ENCODE peak calls at places on chromosomes 3 and 15, in nine cellular contexts. K is tibial nerve, D is GM12878, N is neural progenitor cell, U is heart left ventricle, T is psoas muscle, R is Caco-2, Q is ovary, P is fibroblast of lung. C is an unnamed sample.

GRCh38 chr3:72683068-72683467 is 165.2 kb downstream of the SHQ1 start:
- DNase-seq in T (no peak), P (no peak), D (peak; percentile 57), Q (no peak), U (no peak), N (peak; percentile 13), K (no peak), R (peak; percentile 14), C (no peak)

GRCh38 chr3:17602126-17602525 is 140.3 kb downstream of the TBC1D5 start:
- DNase-seq in N (no peak), P (no peak), U (no peak), K (no peak), R (no peak), Q (no peak), T (no peak), D (no peak), C (no peak)

GRCh38 chr3:59273976-59274375 is 224.2 kb upstream of the CFAP20DC start:
- DNase-seq in P (no peak), Q (no peak), D (no peak), T (no peak), R (no peak), N (no peak), K (no peak), U (no peak), C (no peak)

GRCh38 chr3:12193485-12194165 is 34.9 kb upstream of the TIMP4 start:
- DNase-seq in N (no peak), U (no peak), T (no peak), Q (no peak), R (no peak), D (peak; percentile 75), P (peak; percentile 100), K (peak; percentile 44), C (no peak)

GRCh38 chr15:67175643-67176071 is 78.8 kb downstream of the AAGAB start:
- DNase-seq in R (no peak), Q (peak; percentile 35), D (peak; percentile 8), P (peak; percentile 83), U (peak; percentile 64), T (peak; percentile 60), K (peak; percentile 63), N (no peak), C (no peak)

GRCh38 chr3:158261371-158261991 is 151.6 kb downstream of the RSRC1 start:
- DNase-seq in D (no peak), T (no peak), U (no peak), P (no peak), Q (no peak), K (no peak), N (peak; percentile 4), R (no peak), C (no peak)

GRCh38 chr15:84099181-84099580 is 136.4 kb upstream of the GOLGA6L4 start:
- DNase-seq in D (peak; percentile 55), P (no peak), R (no peak), K (peak; percentile 15), U (peak; percentile 67), T (peak; percentile 18), Q (no peak), N (no peak), C (no peak)

GRCh38 chr3:157819415-157819814 is 286.8 kb downstream of the SHOX2 start:
- DNase-seq in T (no peak), K (no peak), R (no peak), N (peak; percentile 15), D (no peak), U (no peak), Q (no peak), P (no peak), C (no peak)

GRCh38 chr3:69099576-69099975 is 14.8 kb downstream of the ARL6IP5 start:
- DNase-seq in P (no peak), T (no peak), R (no peak), Q (no peak), D (no peak), N (no peak), K (no peak), U (no peak), C (no peak)

GRCh38 chr3:69096299-69096698 is 11.6 kb downstream of the ARL6IP5 start:
- DNase-seq in U (no peak), Q (no peak), N (no peak), T (no peak), D (no peak), K (no peak), R (no peak), P (no peak), C (no peak)

GRCh38 chr3:69095636-69096035 is 10.9 kb downstream of the ARL6IP5 start:
- DNase-seq in D (no peak), U (no peak), N (no peak), Q (no peak), P (no peak), K (no peak), T (no peak), R (no peak), C (no peak)

GRCh38 chr3:69094467-69095205 is 9.9 kb downstream of the ARL6IP5 start:
- DNase-seq in R (no peak), U (no peak), Q (no peak), T (no peak), P (peak; percentile 44), D (no peak), K (no peak), N (no peak), C (no peak)

GRCh38 chr3:69097407-69098086 is 12.8 kb downstream of the ARL6IP5 start:
- DNase-seq in P (no peak), Q (no peak), D (no peak), N (no peak), U (no peak), T (no peak), K (no peak), R (no peak), C (no peak)
- H3K4me1 ChIP-seq in P (peaks cover 19% of the 10 kb centered on the region), Q (peaks cover 10% of the 10 kb centered on the region), D (peaks cover 33% of the 10 kb centered on the region), N (peaks cover 3% of the 10 kb centered on the region), U (peaks cover 85% of the 10 kb centered on the region), T (peaks cover 73% of the 10 kb centered on the region), K (no peaks in the 10 kb centered on the region), R (no peaks in the 10 kb centered on the region), C (peaks cover 1% of the 10 kb centered on the region)

DNA sequence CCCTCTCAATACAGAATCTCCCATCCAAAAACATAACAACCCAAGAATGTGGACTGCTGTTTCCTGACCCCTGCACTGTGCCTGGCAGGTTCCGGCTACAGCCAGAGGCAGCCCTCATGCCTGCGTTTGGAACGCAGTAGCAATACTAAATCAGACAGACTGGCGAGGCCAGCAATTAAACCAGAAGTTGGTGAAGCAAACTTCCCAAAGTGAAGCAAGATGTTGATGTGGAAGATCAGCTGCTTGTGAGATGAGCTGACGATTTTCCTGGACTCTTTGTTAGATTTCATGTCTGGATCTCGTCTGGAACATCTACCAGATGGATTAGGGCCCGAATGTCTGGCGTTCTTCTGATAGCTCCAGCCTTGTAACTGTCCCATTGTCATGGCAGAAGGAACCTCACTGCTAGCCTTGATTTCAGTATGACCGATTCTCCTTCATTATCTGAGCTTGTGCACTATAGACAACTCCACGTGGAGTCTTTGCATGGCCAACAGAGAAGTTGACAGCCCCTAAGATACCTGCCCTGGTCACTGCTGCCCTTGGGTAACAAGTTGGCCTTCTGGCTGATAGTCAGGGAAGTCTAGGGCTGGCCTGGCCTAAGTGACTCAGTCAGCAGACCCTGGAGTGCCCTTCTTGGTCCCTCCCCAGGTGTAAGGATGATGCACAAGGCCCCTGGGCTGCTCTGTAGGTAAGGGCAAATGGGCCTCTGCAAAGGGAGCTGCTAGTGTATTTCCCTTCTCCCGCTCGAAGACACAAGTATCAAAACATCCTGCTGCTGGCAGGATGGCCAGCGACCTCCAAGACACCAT is 126.5 kb downstream of the ADAMTS17 start:
- DNase-seq in D (no peak), R (no peak), U (peak; percentile 54), N (no peak), K (peak; percentile 19), Q (no peak), P (no peak), T (no peak), C (no peak)
- H3K4me3 ChIP-seq in D (no peak overlapping the region), R (no peak overlapping the region), U (no peak overlapping the region), N (no peak overlapping the region), K (no peak overlapping the region), Q (no peak overlapping the region), P (no peak overlapping the region), T (no peak overlapping the region), C (no peak overlapping the region)

DNA sequence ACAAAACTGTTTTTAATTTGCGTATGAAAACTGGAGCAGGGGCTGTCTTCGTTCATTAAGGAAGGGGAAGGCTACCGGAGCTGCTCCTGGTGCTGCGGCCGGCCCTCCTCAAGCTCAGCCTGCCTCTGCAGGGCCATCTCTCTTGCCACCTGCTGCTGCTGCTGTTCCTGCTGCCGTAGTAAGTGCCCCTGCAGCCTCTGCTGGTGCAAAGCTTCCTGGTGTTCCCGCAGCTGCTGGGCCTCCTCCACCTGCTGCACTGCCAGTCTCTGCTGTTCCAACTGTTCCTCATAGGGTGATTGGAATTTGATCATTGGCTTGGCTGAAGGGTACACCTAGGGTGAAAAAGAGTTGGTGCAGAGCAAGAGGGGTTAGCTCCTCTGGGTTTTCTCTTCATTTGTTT is 66.0 kb downstream of the GOLIM4 start:
- DNase-seq in K (no peak), N (peak; percentile 33), P (no peak), R (no peak), T (no peak), D (no peak), U (no peak), Q (no peak), C (no peak)
- H3K36me3 ChIP-seq in K (peaks cover 7% of the 10 kb centered on the region), N (no peaks in the 10 kb centered on the region), P (no peaks in the 10 kb centered on the region), R (no peaks in the 10 kb centered on the region), T (peaks cover 64% of the 10 kb centered on the region), D (peaks cover 8% of the 10 kb centered on the region), U (peaks cover 80% of the 10 kb centered on the region), Q (no peaks in the 10 kb centered on the region), C (peaks cover 3% of the 10 kb centered on the region)

DNA sequence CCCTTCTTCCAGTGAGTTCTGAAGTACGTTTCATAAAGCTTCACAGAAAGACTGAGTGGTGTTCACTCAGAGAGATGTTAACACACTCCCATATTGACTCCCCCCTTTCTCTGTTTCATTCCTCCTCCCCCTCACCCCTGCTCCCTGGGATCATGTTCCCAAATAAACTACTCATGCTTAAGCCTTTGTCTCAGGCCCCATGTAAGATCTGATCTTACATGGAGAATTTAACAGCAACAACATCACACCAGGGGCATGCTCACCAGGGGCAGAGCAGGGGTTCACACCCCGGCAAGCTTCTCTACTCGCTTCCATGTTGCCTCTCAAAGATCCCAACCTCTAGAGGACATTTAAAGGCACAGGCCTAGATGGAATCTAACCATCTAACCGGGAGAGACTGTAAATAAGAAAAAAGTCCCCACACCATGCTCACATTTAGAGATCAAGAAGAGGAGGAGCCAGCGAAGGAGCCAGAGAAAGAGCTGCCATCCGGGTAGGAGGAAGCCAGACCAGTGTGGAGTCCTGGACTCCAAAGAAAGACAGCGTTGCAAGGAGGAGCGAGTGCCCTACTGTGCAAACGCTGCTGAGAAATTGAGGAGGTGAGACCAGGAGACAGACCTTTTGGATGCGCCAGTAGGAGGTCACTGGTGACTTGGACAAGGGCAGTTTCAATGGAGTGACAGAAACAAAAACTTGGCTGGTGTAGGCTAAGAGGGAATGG is 21.4 kb upstream of the SRP14 start:
- DNase-seq in P (no peak), U (no peak), D (no peak), K (no peak), R (no peak), Q (no peak), N (no peak), T (no peak), C (no peak)
- H3K4me1 ChIP-seq in P (peaks cover 17% of the 10 kb centered on the region), U (peaks cover 12% of the 10 kb centered on the region), D (peaks cover 78% of the 10 kb centered on the region), K (no peaks in the 10 kb centered on the region), R (no peaks in the 10 kb centered on the region), Q (no peaks in the 10 kb centered on the region), N (peaks cover 8% of the 10 kb centered on the region), T (peaks cover 41% of the 10 kb centered on the region), C (no peaks in the 10 kb centered on the region)